ENCODE peak calls at places on chromosomes 16 and 17, in seven cellular contexts. N, Q, B, W, G, H and U are unnamed samples.
A peak's percentile ranks its signal among the peaks of the same experiment; 100 is the strongest.

GRCh38 chr17:59693582-59693981 is 13.6 kb downstream of the PTRH2 start:
- DNase-seq in W (no peak), H (no peak), N (no peak), Q (no peak), G (no peak), B (no peak), U (no peak)

GRCh38 chr17:56779306-56779705 is 54.4 kb downstream of the C17orf67 start:
- DNase-seq in W (no peak), G (no peak), H (no peak), N (no peak), Q (no peak), B (no peak), U (no peak)

GRCh38 chr16:11010576-11011221 is 66.3 kb downstream of the CLEC16A start:
- DNase-seq in H (no peak), G (no peak), Q (no peak), N (no peak), W (no peak), B (no peak), U (no peak)

GRCh38 chr17:42233148-42233547 is 38.9 kb upstream of the GHDC start:
- DNase-seq in B (no peak), N (no peak), W (peak; percentile 77), H (peak; percentile 57), Q (no peak), G (no peak), U (no peak)

GRCh38 chr16:72317378-72317777 is 145.4 kb upstream of the PMFBP1 start:
- DNase-seq in W (peak; percentile 82), H (no peak), B (no peak), Q (no peak), G (no peak), N (no peak), U (no peak)

GRCh38 chr16:69613283-69614154 is 47.8 kb downstream of the NFAT5 start:
- DNase-seq in N (no peak), G (no peak), H (peak; percentile 15), B (no peak), Q (no peak), W (peak; percentile 41), U (no peak)

GRCh38 chr16:30335598-30336474 is 19.3 kb downstream of the CD2BP2 start:
- DNase-seq in Q (no peak), B (no peak), H (peak; percentile 61), W (peak; percentile 44), N (no peak), G (no peak), U (no peak)

GRCh38 chr16:9297437-9298113 is 206.1 kb downstream of the HAPSTR1 start:
- DNase-seq in Q (no peak), B (no peak), N (no peak), G (no peak), W (no peak), H (peak; percentile 22), U (no peak)

GRCh38 chr16:80008857-80009256 is 408.3 kb upstream of the MAF start:
- DNase-seq in Q (no peak), H (no peak), G (no peak), W (no peak), N (no peak), B (no peak), U (no peak)

GRCh38 chr17:59492091-59492451 is 73.3 kb upstream of the DHX40 start:
- DNase-seq in W (no peak), N (no peak), G (no peak), Q (no peak), B (peak; percentile 15), H (no peak), U (no peak)

GRCh38 chr16:85729452-85729851 is 21.4 kb downstream of the C16orf74 start:
- DNase-seq in W (no peak), Q (no peak), H (no peak), N (no peak), B (no peak), G (peak; percentile 26), U (no peak)

GRCh38 chr17:73091770-73092517 is 544 bp downstream of the SLC39A11 start:
- DNase-seq in B (no peak), G (no peak), Q (no peak), H (peak; percentile 55), W (peak; percentile 26), N (no peak), U (no peak)

GRCh38 chr17:48624544-48625501 is 1.3 kb downstream of the HOXB9 start:
- DNase-seq in N (no peak), G (no peak), W (no peak), H (no peak), B (no peak), Q (no peak), U (peak; percentile 5)

GRCh38 chr16:87926246-87927194 is 9.8 kb downstream of the CA5A start:
- DNase-seq in G (peak; percentile 81), B (no peak), H (no peak), N (no peak), W (no peak), Q (no peak), U (peak; percentile 58)

GRCh38 chr16:57623251-57624043 is 5.0 kb upstream of the ADGRG1 start:
- DNase-seq in H (peak; percentile 80), G (no peak), N (no peak), Q (no peak), W (peak; percentile 85), B (no peak), U (no peak)

GRCh38 chr16:24024971-24025370 is 189.2 kb downstream of the PRKCB start:
- DNase-seq in H (no peak), N (no peak), W (no peak), B (no peak), Q (no peak), G (no peak), U (no peak)

GRCh38 chr16:25709182-25709581 is 17.4 kb downstream of the HS3ST4 start:
- DNase-seq in W (no peak), H (no peak), G (no peak), N (no peak), B (no peak), Q (no peak), U (no peak)

GRCh38 chr17:80513892-80514291 is 30.7 kb upstream of the RPTOR start:
- DNase-seq in W (peak; percentile 26), Q (no peak), G (no peak), H (peak; percentile 65), N (no peak), B (no peak), U (no peak)

GRCh38 chr17:5715478-5715877 is 131.2 kb upstream of the NLRP1 start:
- DNase-seq in G (no peak), N (no peak), B (no peak), W (no peak), H (no peak), Q (no peak), U (no peak)